ENCODE peak calls at places on chromosomes 13 and 19, in seven cellular contexts. One of them, this sample, is unnamed.

GRCh38 chr19:46288896-46289588 is 7.8 kb upstream of the HIF3A start:
- DNase-seq in CD8-positive, alpha-beta memory T cell: no peak
- DNase-seq in effector memory CD4-positive, alpha-beta T cell: no peak
- DNase-seq in HEK293T: no peak
- DNase-seq in germinal center: no peak
- DNase-seq in Right ventricle myocardium inferior: no peak
- DNase-seq in CD8-positive, alpha-beta T cell: no peak
- DNase-seq in this sample: no peak

GRCh38 chr19:58562126-58563033 is 4.0 kb upstream of the UBE2M start:
- DNase-seq in CD8-positive, alpha-beta T cell: peak; percentile 35
- DNase-seq in Right ventricle myocardium inferior: no peak
- DNase-seq in germinal center: no peak
- DNase-seq in CD8-positive, alpha-beta memory T cell: no peak
- DNase-seq in HEK293T: no peak
- DNase-seq in effector memory CD4-positive, alpha-beta T cell: no peak
- DNase-seq in this sample: no peak

GRCh38 chr13:41054212-41054877 is 7.0 kb upstream of the WBP4 start:
- DNase-seq in Right ventricle myocardium inferior: no peak
- DNase-seq in CD8-positive, alpha-beta T cell: no peak
- DNase-seq in effector memory CD4-positive, alpha-beta T cell: peak; percentile 21
- DNase-seq in HEK293T: peak; percentile 28
- DNase-seq in CD8-positive, alpha-beta memory T cell: peak; percentile 54
- DNase-seq in germinal center: peak; percentile 33
- DNase-seq in this sample: peak; percentile 73

GRCh38 chr13:110811008-110811720 is 97.7 kb downstream of the ING1 start:
- DNase-seq in HEK293T: no peak
- DNase-seq in effector memory CD4-positive, alpha-beta T cell: no peak
- DNase-seq in CD8-positive, alpha-beta T cell: no peak
- DNase-seq in CD8-positive, alpha-beta memory T cell: no peak
- DNase-seq in germinal center: no peak
- DNase-seq in Right ventricle myocardium inferior: no peak
- DNase-seq in this sample: no peak

GRCh38 chr19:1079566-1080111 is 12.7 kb downstream of the ARHGAP45 start:
- DNase-seq in germinal center: no peak
- DNase-seq in effector memory CD4-positive, alpha-beta T cell: peak; percentile 44
- DNase-seq in Right ventricle myocardium inferior: peak; percentile 53
- DNase-seq in HEK293T: no peak
- DNase-seq in CD8-positive, alpha-beta T cell: no peak
- DNase-seq in CD8-positive, alpha-beta memory T cell: peak; percentile 82
- DNase-seq in this sample: no peak

GRCh38 chr13:23754506-23754905 is 134.7 kb downstream of the MIPEP start:
- DNase-seq in germinal center: no peak
- DNase-seq in effector memory CD4-positive, alpha-beta T cell: no peak
- DNase-seq in CD8-positive, alpha-beta memory T cell: no peak
- DNase-seq in CD8-positive, alpha-beta T cell: no peak
- DNase-seq in Right ventricle myocardium inferior: no peak
- DNase-seq in HEK293T: no peak
- DNase-seq in this sample: no peak

GRCh38 chr19:19873381-19873780 is 7.7 kb downstream of the ZNF253 start:
- DNase-seq in CD8-positive, alpha-beta T cell: no peak
- DNase-seq in effector memory CD4-positive, alpha-beta T cell: no peak
- DNase-seq in CD8-positive, alpha-beta memory T cell: no peak
- DNase-seq in HEK293T: no peak
- DNase-seq in Right ventricle myocardium inferior: no peak
- DNase-seq in germinal center: no peak
- DNase-seq in this sample: no peak

GRCh38 chr13:30313307-30313706 is 6.0 kb upstream of the KATNAL1 start:
- DNase-seq in germinal center: peak; percentile 48
- DNase-seq in HEK293T: no peak
- DNase-seq in effector memory CD4-positive, alpha-beta T cell: no peak
- DNase-seq in Right ventricle myocardium inferior: no peak
- DNase-seq in CD8-positive, alpha-beta memory T cell: no peak
- DNase-seq in CD8-positive, alpha-beta T cell: no peak
- DNase-seq in this sample: no peak

GRCh38 chr13:31048521-31048920 is 113.2 kb downstream of the HSPH1 start:
- DNase-seq in HEK293T: no peak
- DNase-seq in germinal center: no peak
- DNase-seq in effector memory CD4-positive, alpha-beta T cell: no peak
- DNase-seq in CD8-positive, alpha-beta T cell: no peak
- DNase-seq in Right ventricle myocardium inferior: no peak
- DNase-seq in CD8-positive, alpha-beta memory T cell: no peak
- DNase-seq in this sample: no peak

GRCh38 chr19:29704562-29705558 is 10.2 kb downstream of the C19orf12 start:
- DNase-seq in HEK293T: no peak
- DNase-seq in germinal center: no peak
- DNase-seq in Right ventricle myocardium inferior: no peak
- DNase-seq in effector memory CD4-positive, alpha-beta T cell: no peak
- DNase-seq in CD8-positive, alpha-beta memory T cell: no peak
- DNase-seq in CD8-positive, alpha-beta T cell: no peak
- DNase-seq in this sample: no peak

GRCh38 chr13:44197791-44198770 is 175.5 kb upstream of the SERP2 start:
- DNase-seq in CD8-positive, alpha-beta memory T cell: no peak
- DNase-seq in effector memory CD4-positive, alpha-beta T cell: no peak
- DNase-seq in Right ventricle myocardium inferior: no peak
- DNase-seq in germinal center: no peak
- DNase-seq in CD8-positive, alpha-beta T cell: no peak
- DNase-seq in HEK293T: no peak
- DNase-seq in this sample: no peak

GRCh38 chr19:35288331-35288730 is 3.6 kb upstream of the MAG start:
- DNase-seq in effector memory CD4-positive, alpha-beta T cell: no peak
- DNase-seq in CD8-positive, alpha-beta T cell: no peak
- DNase-seq in Right ventricle myocardium inferior: no peak
- DNase-seq in CD8-positive, alpha-beta memory T cell: no peak
- DNase-seq in germinal center: no peak
- DNase-seq in HEK293T: no peak
- DNase-seq in this sample: no peak

GRCh38 chr13:110942248-110942981 is 27.5 kb upstream of the ANKRD10 start:
- DNase-seq in Right ventricle myocardium inferior: no peak
- DNase-seq in germinal center: no peak
- DNase-seq in effector memory CD4-positive, alpha-beta T cell: no peak
- DNase-seq in CD8-positive, alpha-beta memory T cell: no peak
- DNase-seq in HEK293T: no peak
- DNase-seq in CD8-positive, alpha-beta T cell: no peak
- DNase-seq in this sample: no peak

GRCh38 chr19:57512845-57513244 is 13.1 kb downstream of the ZNF773 start:
- DNase-seq in CD8-positive, alpha-beta T cell: no peak
- DNase-seq in HEK293T: no peak
- DNase-seq in CD8-positive, alpha-beta memory T cell: no peak
- DNase-seq in germinal center: no peak
- DNase-seq in Right ventricle myocardium inferior: no peak
- DNase-seq in effector memory CD4-positive, alpha-beta T cell: no peak
- DNase-seq in this sample: no peak

GRCh38 chr19:19407640-19407933 is 2.1 kb downstream of the GATAD2A start:
- DNase-seq in CD8-positive, alpha-beta memory T cell: no peak
- DNase-seq in CD8-positive, alpha-beta T cell: no peak
- DNase-seq in HEK293T: no peak
- DNase-seq in germinal center: no peak
- DNase-seq in effector memory CD4-positive, alpha-beta T cell: no peak
- DNase-seq in Right ventricle myocardium inferior: no peak
- DNase-seq in this sample: no peak

GRCh38 chr13:40221460-40222201 is 444.8 kb downstream of the FOXO1 start:
- DNase-seq in germinal center: no peak
- DNase-seq in CD8-positive, alpha-beta T cell: no peak
- DNase-seq in effector memory CD4-positive, alpha-beta T cell: peak; percentile 51
- DNase-seq in Right ventricle myocardium inferior: no peak
- DNase-seq in HEK293T: no peak
- DNase-seq in CD8-positive, alpha-beta memory T cell: peak; percentile 70
- DNase-seq in this sample: no peak

GRCh38 chr13:112651306-112651705 is 38.5 kb upstream of the ATP11A start:
- DNase-seq in germinal center: no peak
- DNase-seq in CD8-positive, alpha-beta memory T cell: no peak
- DNase-seq in Right ventricle myocardium inferior: no peak
- DNase-seq in CD8-positive, alpha-beta T cell: no peak
- DNase-seq in effector memory CD4-positive, alpha-beta T cell: no peak
- DNase-seq in HEK293T: no peak
- DNase-seq in this sample: no peak

GRCh38 chr13:83881917-83882625 is at the start of gene SLITRK1:
- DNase-seq in CD8-positive, alpha-beta memory T cell: peak; percentile 42
- DNase-seq in Right ventricle myocardium inferior: no peak
- DNase-seq in HEK293T: peak; percentile 89
- DNase-seq in germinal center: no peak
- DNase-seq in CD8-positive, alpha-beta T cell: no peak
- DNase-seq in effector memory CD4-positive, alpha-beta T cell: no peak
- DNase-seq in this sample: peak; percentile 83

GRCh38 chr19:43774103-43774939 is 6.5 kb downstream of the KCNN4 start:
- DNase-seq in CD8-positive, alpha-beta T cell: no peak
- DNase-seq in CD8-positive, alpha-beta memory T cell: no peak
- DNase-seq in effector memory CD4-positive, alpha-beta T cell: no peak
- DNase-seq in HEK293T: peak; percentile 79
- DNase-seq in germinal center: no peak
- DNase-seq in Right ventricle myocardium inferior: peak; percentile 81
- DNase-seq in this sample: peak; percentile 38

GRCh38 chr13:30676672-30677071 is 58.7 kb upstream of the ALOX5AP start:
- DNase-seq in HEK293T: no peak
- DNase-seq in effector memory CD4-positive, alpha-beta T cell: no peak
- DNase-seq in germinal center: no peak
- DNase-seq in Right ventricle myocardium inferior: no peak
- DNase-seq in CD8-positive, alpha-beta T cell: no peak
- DNase-seq in CD8-positive, alpha-beta memory T cell: no peak
- DNase-seq in this sample: no peak

GRCh38 chr13:66795636-66796035 is 434.5 kb downstream of the PCDH9 start:
- DNase-seq in germinal center: no peak
- DNase-seq in Right ventricle myocardium inferior: no peak
- DNase-seq in HEK293T: no peak
- DNase-seq in effector memory CD4-positive, alpha-beta T cell: no peak
- DNase-seq in CD8-positive, alpha-beta memory T cell: no peak
- DNase-seq in CD8-positive, alpha-beta T cell: no peak
- DNase-seq in this sample: peak; percentile 88

GRCh38 chr19:49710372-49710951 is 19.5 kb downstream of the CPT1C start:
- DNase-seq in CD8-positive, alpha-beta T cell: no peak
- DNase-seq in HEK293T: no peak
- DNase-seq in CD8-positive, alpha-beta memory T cell: no peak
- DNase-seq in germinal center: no peak
- DNase-seq in effector memory CD4-positive, alpha-beta T cell: no peak
- DNase-seq in Right ventricle myocardium inferior: no peak
- DNase-seq in this sample: no peak

GRCh38 chr13:99406799-99407201 is 94.5 kb upstream of the TM9SF2 start:
- DNase-seq in effector memory CD4-positive, alpha-beta T cell: no peak
- DNase-seq in CD8-positive, alpha-beta T cell: no peak
- DNase-seq in CD8-positive, alpha-beta memory T cell: no peak
- DNase-seq in HEK293T: no peak
- DNase-seq in germinal center: no peak
- DNase-seq in Right ventricle myocardium inferior: no peak
- DNase-seq in this sample: peak; percentile 74